ENCODE peak calls at places on chromosomes 11 and 22, in five cellular contexts. X is NCI-H1105; C is HuH-7; B is activated gamma-delta T cell treated with anti-CD3 and anti-CD28 coated beads, Interleukin-2, amount 50 U/mL, for 16 hours; H is colonic mucosa. Y is an unnamed sample.
A peak's percentile ranks its signal among the peaks of the same experiment; 100 is the strongest.

GRCh38 chr11:57751676-57752253 is at the start of gene BTBD18:
- DNase-seq in C (peak; percentile 94), B (no peak), X (peak; percentile 23), H (peak; percentile 55), Y (peak; percentile 81)

GRCh38 chr11:1237851-1238250 is 15.0 kb downstream of the MUC5B start:
- DNase-seq in B (no peak), C (no peak), X (no peak), H (no peak), Y (no peak)

GRCh38 chr11:706439-706956 is 467 bp downstream of the EPS8L2 start:
- DNase-seq in X (no peak), B (no peak), H (peak; percentile 54), C (no peak), Y (no peak)

GRCh38 chr11:14520086-14520901 is at the start of gene PSMA1:
- DNase-seq in X (peak; percentile 96), H (peak; percentile 97), B (peak; percentile 86), C (peak; percentile 61), Y (peak; percentile 93)

GRCh38 chr11:48000432-48000831 is 20.1 kb downstream of the PTPRJ start:
- DNase-seq in B (no peak), X (no peak), C (no peak), H (no peak), Y (no peak)

GRCh38 chr11:74157169-74157568 is 13.6 kb downstream of the C2CD3 start:
- DNase-seq in H (no peak), C (no peak), B (no peak), X (no peak), Y (no peak)

GRCh38 chr11:95359323-95359656 is 128.3 kb upstream of the SESN3 start:
- DNase-seq in C (no peak), B (no peak), X (no peak), H (no peak), Y (no peak)

GRCh38 chr11:108122166-108122628 is 830 bp downstream of the ACAT1 start:
- DNase-seq in X (no peak), C (no peak), H (peak; percentile 45), B (no peak), Y (peak; percentile 36)

GRCh38 chr11:61671527-61671926 is 8.7 kb upstream of the DAGLA start:
- DNase-seq in X (no peak), B (no peak), C (peak; percentile 91), H (peak; percentile 64), Y (peak; percentile 61)

GRCh38 chr11:1232328-1233321 is 9.8 kb downstream of the MUC5B start:
- DNase-seq in B (no peak), H (peak; percentile 59), C (no peak), X (no peak), Y (no peak)

GRCh38 chr22:45818130-45819085 is 146.8 kb downstream of the ATXN10 start:
- DNase-seq in X (no peak), H (no peak), C (no peak), B (no peak), Y (peak; percentile 56)

GRCh38 chr11:133934096-133934495 is 22.7 kb downstream of the IGSF9B start:
- DNase-seq in C (no peak), B (no peak), X (no peak), H (no peak), Y (no peak)

GRCh38 chr11:133318221-133318620 is 214.1 kb downstream of the OPCML start:
- DNase-seq in C (no peak), H (no peak), B (no peak), X (no peak), Y (no peak)

GRCh38 chr11:14358729-14359439 is at the start of gene RRAS2:
- DNase-seq in C (peak; percentile 77), X (peak; percentile 83), B (peak; percentile 68), H (peak; percentile 82), Y (peak; percentile 32)

GRCh38 chr11:132862137-132862536 is 670.2 kb downstream of the OPCML start:
- DNase-seq in H (no peak), X (no peak), B (no peak), C (no peak), Y (no peak)

GRCh38 chr11:119172513-119172912 is 4.0 kb downstream of the NLRX1 start:
- DNase-seq in C (no peak), X (no peak), H (no peak), B (no peak), Y (no peak)

GRCh38 chr11:65102142-65103095 is 6.4 kb downstream of the VPS51 start:
- DNase-seq in B (no peak), C (no peak), H (no peak), X (no peak), Y (peak; percentile 86)

GRCh38 chr11:121226415-121227263 is 65.9 kb upstream of the SC5D start:
- DNase-seq in H (no peak), B (no peak), C (no peak), X (no peak), Y (peak; percentile 38)

GRCh38 chr22:41092847-41093371 is 517 bp downstream of the EP300 start:
- DNase-seq in C (peak; percentile 37), H (peak; percentile 44), B (no peak), X (no peak), Y (peak; percentile 38)

GRCh38 chr11:47946682-47947575 is 33.4 kb upstream of the PTPRJ start:
- DNase-seq in H (peak; percentile 82), B (no peak), C (no peak), X (no peak), Y (peak; percentile 54)

GRCh38 chr11:2139691-2140337 is 625 bp upstream of the IGF2 start:
- DNase-seq in C (no peak), H (no peak), B (no peak), X (no peak), Y (no peak)

GRCh38 chr11:16587670-16588069 is 150.8 kb upstream of the C11orf58 start:
- DNase-seq in X (no peak), C (no peak), B (no peak), H (no peak), Y (no peak)

GRCh38 chr22:36422287-36423014 is 34.7 kb upstream of the MYH9 start:
- DNase-seq in X (no peak), B (no peak), H (no peak), C (no peak), Y (no peak)

GRCh38 chr22:21865041-21865440 is 2.4 kb downstream of the MAPK1 start:
- DNase-seq in X (no peak), H (peak; percentile 32), B (no peak), C (no peak), Y (no peak)

GRCh38 chr11:47259178-47259977 is 1.6 kb downstream of the NR1H3 start:
- DNase-seq in H (peak; percentile 69), B (no peak), X (no peak), C (peak; percentile 72), Y (peak; percentile 64)

GRCh38 chr22:21568207-21569075 is 927 bp downstream of the UBE2L3 start:
- DNase-seq in H (peak; percentile 50), X (no peak), C (no peak), B (no peak), Y (no peak)

GRCh38 chr11:80925291-80925690 is 1484.5 kb upstream of the TENM4 start:
- DNase-seq in H (no peak), B (no peak), X (no peak), C (no peak), Y (no peak)

GRCh38 chr11:1549355-1550330 is 22.4 kb downstream of the DUSP8 start:
- DNase-seq in H (no peak), X (no peak), B (no peak), C (no peak), Y (no peak)

GRCh38 chr11:63951779-63952536 is 13.2 kb downstream of the NAA40 start:
- DNase-seq in B (no peak), X (no peak), C (no peak), H (no peak), Y (no peak)

GRCh38 chr11:73143126-73143838 is 1.2 kb upstream of the FCHSD2 start:
- DNase-seq in B (peak; percentile 12), X (no peak), H (peak; percentile 43), C (no peak), Y (peak; percentile 25)

GRCh38 chr11:79342686-79343085 is 98.1 kb downstream of the TENM4 start:
- DNase-seq in X (no peak), B (no peak), H (no peak), C (no peak), Y (no peak)

GRCh38 chr11:13152736-13153541 is 124.7 kb upstream of the BMAL1 start:
- DNase-seq in C (no peak), X (no peak), H (no peak), B (no peak), Y (peak; percentile 16)

GRCh38 chr11:44505591-44506054 is 59.8 kb upstream of the CD82 start:
- DNase-seq in H (no peak), B (no peak), C (no peak), X (no peak), Y (no peak)

GRCh38 chr22:41003041-41003440 is 51.9 kb downstream of the RBX1 start:
- DNase-seq in H (no peak), B (no peak), C (no peak), X (no peak), Y (no peak)

GRCh38 chr11:66919938-66920337 is 38.2 kb downstream of the PC start:
- DNase-seq in B (no peak), H (no peak), C (no peak), X (no peak), Y (no peak)